ENCODE peak calls at places on chromosomes 6 and 20, in seven cellular contexts. G is iris pigment epithelial cell; J is hypothalamus; C is NCI-H748 treated with DMSO at 0.1 percent for 48 hours; R is NCI-H524 treated with DMSO at 0.1 percent for 48 hours; O is activated CD4-positive, alpha-beta T cell treated with anti-CD3 and anti-CD28 coated beads, Interleukin-2, amount 50 U/mL, for 48 hours; X is HTR-8/SVneo. V is an unnamed sample.

GRCh38 chr20:50575869-50576720 is 65.9 kb downstream of the PTPN1 start:
- DNase-seq in G (peak; percentile 54), J (no peak), C (no peak), R (no peak), O (peak; percentile 76), X (peak; percentile 91), V (no peak)

GRCh38 chr6:33696538-33697518 is 14.7 kb downstream of the UQCC2 start:
- DNase-seq in G (peak; percentile 63), J (peak; percentile 19), C (no peak), R (no peak), O (peak; percentile 33), X (no peak), V (no peak)

GRCh38 chr20:51462566-51463276 is 79.8 kb downstream of the NFATC2 start:
- DNase-seq in G (peak; percentile 77), J (peak; percentile 24), C (no peak), R (no peak), O (no peak), X (no peak), V (peak; percentile 30)

GRCh38 chr6:168181776-168182765 is 103.1 kb upstream of the FRMD1 start:
- DNase-seq in G (no peak), J (no peak), C (no peak), R (no peak), O (no peak), X (no peak), V (no peak)

GRCh38 chr6:35096129-35096852 is 44.8 kb downstream of the TCP11 start:
- DNase-seq in G (peak; percentile 79), J (no peak), C (peak; percentile 53), R (peak; percentile 90), O (no peak), X (peak; percentile 65), V (peak; percentile 70)

GRCh38 chr20:10505320-10506226 is 70.5 kb downstream of the SLX4IP start:
- DNase-seq in G (peak; percentile 89), J (no peak), C (no peak), R (no peak), O (no peak), X (no peak), V (no peak)

GRCh38 chr6:167501831-167502385 is 177.0 kb downstream of the TTLL2 start:
- DNase-seq in G (no peak), J (no peak), C (no peak), R (no peak), O (no peak), X (peak; percentile 12), V (no peak)

GRCh38 chr6:13357551-13358075 is 29.3 kb upstream of the TBC1D7 start:
- DNase-seq in G (peak; percentile 19), J (peak; percentile 17), C (no peak), R (no peak), O (no peak), X (no peak), V (no peak)

GRCh38 chr20:45926731-45927070 is 7.8 kb upstream of the PCIF1 start:
- DNase-seq in G (no peak), J (no peak), C (no peak), R (no peak), O (no peak), X (no peak), V (no peak)

GRCh38 chr20:32302507-32302872 is 25.0 kb downstream of the KIF3B start:
- DNase-seq in G (no peak), J (no peak), C (no peak), R (no peak), O (no peak), X (no peak), V (no peak)

GRCh38 chr6:27891300-27891913 is 20.8 kb downstream of the OR2B2 start:
- DNase-seq in G (no peak), J (no peak), C (peak; percentile 44), R (no peak), O (no peak), X (no peak), V (no peak)

GRCh38 chr20:23011008-23011721 is 23.9 kb upstream of the SSTR4 start:
- DNase-seq in G (no peak), J (no peak), C (no peak), R (no peak), O (no peak), X (no peak), V (no peak)

GRCh38 chr6:112029045-112029822 is 24.7 kb upstream of the CCN6 start:
- DNase-seq in G (peak; percentile 76), J (no peak), C (peak; percentile 60), R (no peak), O (peak; percentile 91), X (peak; percentile 50), V (no peak)

GRCh38 chr6:164859791-164860190 is 449.6 kb downstream of the C6orf118 start:
- DNase-seq in G (no peak), J (no peak), C (no peak), R (no peak), O (no peak), X (no peak), V (no peak)

GRCh38 chr6:134746125-134746524 is 203.8 kb downstream of the ALDH8A1 start:
- DNase-seq in G (no peak), J (no peak), C (no peak), R (no peak), O (no peak), X (no peak), V (no peak)

GRCh38 chr6:42279144-42279781 is 61.6 kb upstream of the MRPS10 start:
- DNase-seq in G (peak; percentile 56), J (no peak), C (no peak), R (no peak), O (peak; percentile 23), X (peak; percentile 41), V (peak; percentile 26)

GRCh38 chr20:35329435-35330139 is 37.4 kb upstream of the FAM83C start:
- DNase-seq in G (peak; percentile 33), J (no peak), C (no peak), R (no peak), O (peak; percentile 79), X (peak; percentile 65), V (no peak)

GRCh38 chr6:83511901-83512681 is at the start of gene PRSS35:
- DNase-seq in G (peak; percentile 47), J (peak; percentile 26), C (peak; percentile 74), R (peak; percentile 38), O (peak; percentile 21), X (peak; percentile 59), V (no peak)

GRCh38 chr20:62727584-62728027 is 19.0 kb downstream of the NTSR1 start:
- DNase-seq in G (no peak), J (no peak), C (no peak), R (peak; percentile 34), O (no peak), X (no peak), V (no peak)

GRCh38 chr6:79985128-79985527 is 19.3 kb upstream of the TTK start:
- DNase-seq in G (no peak), J (no peak), C (no peak), R (no peak), O (no peak), X (no peak), V (no peak)

GRCh38 chr20:50029697-50030428 is 47.1 kb downstream of the SNAI1 start:
- DNase-seq in G (peak; percentile 98), J (no peak), C (no peak), R (no peak), O (no peak), X (peak; percentile 89), V (peak; percentile 87)

GRCh38 chr6:11262231-11262630 is 29.8 kb upstream of the NEDD9 start:
- DNase-seq in G (no peak), J (no peak), C (no peak), R (no peak), O (no peak), X (no peak), V (no peak)

GRCh38 chr6:11149551-11149950 is 38.0 kb upstream of the ERVFRD-1 start:
- DNase-seq in G (no peak), J (no peak), C (no peak), R (peak; percentile 67), O (no peak), X (no peak), V (no peak)

GRCh38 chr6:162099685-162100084 is 627.9 kb downstream of the PRKN start:
- DNase-seq in G (peak; percentile 93), J (no peak), C (no peak), R (no peak), O (peak; percentile 47), X (no peak), V (peak; percentile 90)

GRCh38 chr20:49377326-49377725 is 99.5 kb upstream of the ZNFX1 start:
- DNase-seq in G (no peak), J (no peak), C (no peak), R (no peak), O (no peak), X (no peak), V (no peak)

GRCh38 chr6:12112540-12113189 is 100.6 kb downstream of the HIVEP1 start:
- DNase-seq in G (peak; percentile 20), J (no peak), C (no peak), R (no peak), O (no peak), X (peak; percentile 21), V (no peak)

GRCh38 chr20:41405436-41405835 is 38.8 kb upstream of the EMILIN3 start:
- DNase-seq in G (no peak), J (no peak), C (no peak), R (no peak), O (no peak), X (no peak), V (no peak)

GRCh38 chr6:16238658-16239089 is 287 bp downstream of the GMPR start:
- DNase-seq in G (no peak), J (no peak), C (no peak), R (no peak), O (peak; percentile 14), X (no peak), V (no peak)

GRCh38 chr6:158008894-158009891 is 27.5 kb downstream of the SYNJ2 start:
- DNase-seq in G (peak; percentile 51), J (peak; percentile 49), C (no peak), R (no peak), O (peak; percentile 47), X (no peak), V (no peak)

GRCh38 chr20:62227977-62228958 is 8.2 kb upstream of the HRH3 start:
- DNase-seq in G (no peak), J (no peak), C (no peak), R (no peak), O (no peak), X (no peak), V (no peak)

GRCh38 chr6:2793491-2794151 is 28.4 kb downstream of the WRNIP1 start:
- DNase-seq in G (no peak), J (no peak), C (no peak), R (no peak), O (peak; percentile 49), X (no peak), V (no peak)

GRCh38 chr6:108561742-108562502 is 1.2 kb downstream of the FOXO3 start:
- DNase-seq in G (peak; percentile 28), J (no peak), C (peak; percentile 18), R (no peak), O (no peak), X (no peak), V (no peak)

GRCh38 chr6:160137989-160138835 is 16.6 kb downstream of the SLC22A1 start:
- DNase-seq in G (peak; percentile 76), J (no peak), C (no peak), R (no peak), O (peak; percentile 76), X (peak; percentile 41), V (peak; percentile 31)

GRCh38 chr6:37516920-37517405 is 17.3 kb upstream of the CCDC167 start:
- DNase-seq in G (no peak), J (no peak), C (no peak), R (no peak), O (no peak), X (no peak), V (peak; percentile 10)

GRCh38 chr20:25148181-25148981 is 47.1 kb upstream of the ENTPD6 start:
- DNase-seq in G (peak; percentile 55), J (no peak), C (no peak), R (no peak), O (peak; percentile 57), X (no peak), V (peak; percentile 4)

GRCh38 chr6:42131531-42131930 is 10.9 kb downstream of the C6orf132 start:
- DNase-seq in G (peak; percentile 95), J (no peak), C (no peak), R (no peak), O (no peak), X (peak; percentile 31), V (peak; percentile 53)

GRCh38 chr6:105136433-105137350 is 43.1 kb downstream of the POPDC3 start:
- DNase-seq in G (peak; percentile 47), J (peak; percentile 34), C (peak; percentile 13), R (no peak), O (peak; percentile 16), X (peak; percentile 75), V (no peak)